ENCODE peak calls at places on chromosomes 6 and 20, in seven cellular contexts. F is testis, Q is aorta, Y is astrocyte, W is HepG2, A is heart left ventricle, K is ovary. E is an unnamed sample. For H3K36me3 and H3K4me1, the result is how much of the 10 kb centered on the place peaks cover.

GRCh38 chr20:63574156-63574828 is at the start of gene HELZ2:
- DNase-seq in Q (peak), W (peak), F (peak), K (peak), Y (peak), A (peak), E (peak)

GRCh38 chr20:46342045-46342378 is 33.7 kb upstream of the CDH22 start:
- DNase-seq in F (no peak), Q (no peak), W (no peak), A (peak), K (no peak), Y (no peak), E (no peak)

GRCh38 chr6:166872431-166873139 is 83.8 kb downstream of the RNASET2 start:
- DNase-seq in W (no peak), F (no peak), A (no peak), Q (no peak), Y (no peak), K (no peak), E (no peak)

GRCh38 chr6:90459225-90459758 is 127.6 kb downstream of the MAP3K7 start:
- DNase-seq in F (no peak), W (no peak), Y (no peak), Q (no peak), A (no peak), K (no peak), E (no peak)

GRCh38 chr6:42171813-42172595 is 1.2 kb upstream of the GUCA1A start:
- DNase-seq in F (no peak), W (no peak), K (no peak), A (no peak), Q (no peak), Y (no peak), E (no peak)

GRCh38 chr6:151772436-151772835 is 35.0 kb upstream of the ESR1 start:
- DNase-seq in W (no peak), Q (no peak), F (no peak), Y (no peak), A (no peak), K (no peak), E (no peak)

GRCh38 chr6:26457407-26457795 is 354 bp upstream of the BTN2A1 start:
- DNase-seq in W (no peak), A (no peak), Q (peak), K (peak), F (peak), Y (no peak), E (peak)

GRCh38 chr20:17227199-17227535 is 327 bp downstream of the PCSK2 start:
- DNase-seq in A (no peak), K (no peak), Q (no peak), F (peak), Y (no peak), W (no peak), E (no peak)

GRCh38 chr20:63946986-63947637 is 9.1 kb downstream of the UCKL1 start:
- DNase-seq in W (no peak), Y (no peak), K (peak), Q (no peak), A (peak), F (no peak), E (no peak)

GRCh38 chr20:61874421-61875068 is 191.1 kb downstream of the TAF4 start:
- DNase-seq in F (no peak), Y (peak), W (peak), Q (no peak), K (no peak), A (peak), E (no peak)

GRCh38 chr6:75808507-75808906 is 59.5 kb downstream of the MYO6 start:
- DNase-seq in W (no peak), Y (no peak), F (no peak), A (no peak), K (no peak), Q (no peak), E (no peak)

GRCh38 chr6:113526553-113526952 is 330.6 kb upstream of the MARCKS start:
- DNase-seq in Q (no peak), Y (no peak), A (no peak), K (no peak), F (no peak), W (no peak), E (no peak)

GRCh38 chr6:87705070-87705691 is 3.1 kb upstream of the AKIRIN2 start:
- DNase-seq in K (no peak), W (peak), A (no peak), F (no peak), Y (peak), Q (no peak), E (no peak)

GRCh38 chr6:14321992-14322772 is 204.6 kb downstream of the CD83 start:
- DNase-seq in A (no peak), W (no peak), Q (no peak), F (peak), Y (no peak), K (no peak), E (no peak)

GRCh38 chr6:111871207-111871606 is 2.0 kb downstream of the FYN start:
- DNase-seq in K (no peak), Y (no peak), Q (no peak), W (no peak), A (no peak), F (no peak), E (no peak)

GRCh38 chr6:61592238-61592637 is 693.8 kb downstream of the KHDRBS2 start:
- DNase-seq in A (no peak), K (no peak), Y (no peak), Q (no peak), F (no peak), W (no peak), E (no peak)

GRCh38 chr20:21265457-21266190 is 37.5 kb upstream of the XRN2 start:
- DNase-seq in F (no peak), K (no peak), W (no peak), Q (no peak), A (no peak), Y (no peak), E (no peak)

GRCh38 chr6:25448965-25449538 is 169.9 kb downstream of the CARMIL1 start:
- DNase-seq in Q (no peak), Y (no peak), W (no peak), K (no peak), A (no peak), F (no peak), E (no peak)

GRCh38 chr6:61909541-61909940 is 376.5 kb downstream of the KHDRBS2 start:
- DNase-seq in F (no peak), Q (no peak), W (no peak), Y (no peak), K (no peak), A (no peak), E (no peak)

GRCh38 chr6:89350281-89351037 is 2.1 kb downstream of the UBE2J1 start:
- DNase-seq in W (no peak), F (no peak), Y (peak), A (no peak), Q (no peak), K (no peak), E (no peak)

GRCh38 chr6:157559201-157559756 is 178.3 kb downstream of the ZDHHC14 start:
- DNase-seq in Q (no peak), A (no peak), Y (no peak), K (no peak), W (no peak), F (no peak), E (no peak)

GRCh38 chr6:160882741-160883340 is 108.7 kb upstream of the MAP3K4 start:
- DNase-seq in F (no peak), Y (peak), A (no peak), Q (no peak), W (no peak), K (no peak), E (no peak)

GRCh38 chr20:51861726-51862466 is 59.6 kb upstream of the SALL4 start:
- DNase-seq in A (no peak), F (no peak), Y (peak), K (no peak), W (no peak), Q (no peak), E (no peak)

GRCh38 chr6:81450180-81450579 is 302.3 kb downstream of the TENT5A start:
- DNase-seq in A (no peak), K (no peak), Y (peak), Q (no peak), F (no peak), W (peak), E (peak)

GRCh38 chr6:139863964-139864363 is 489.5 kb upstream of the CITED2 start:
- DNase-seq in K (no peak), W (no peak), F (no peak), Q (no peak), A (no peak), Y (no peak), E (no peak)

GRCh38 chr20:36352843-36353553 is 46.9 kb downstream of the DLGAP4 start:
- DNase-seq in Q (no peak), Y (no peak), F (no peak), K (no peak), W (peak), A (no peak), E (no peak)

GRCh38 chr6:167927246-167927645 is 70.2 kb upstream of the KIF25 start:
- DNase-seq in W (no peak), A (no peak), F (no peak), K (no peak), Y (no peak), Q (no peak), E (no peak)
- H3K36me3 ChIP-seq in W (under half), A (half or more), F (under half), K (under half), Y (under half), Q (under half), E (under half)

DNA sequence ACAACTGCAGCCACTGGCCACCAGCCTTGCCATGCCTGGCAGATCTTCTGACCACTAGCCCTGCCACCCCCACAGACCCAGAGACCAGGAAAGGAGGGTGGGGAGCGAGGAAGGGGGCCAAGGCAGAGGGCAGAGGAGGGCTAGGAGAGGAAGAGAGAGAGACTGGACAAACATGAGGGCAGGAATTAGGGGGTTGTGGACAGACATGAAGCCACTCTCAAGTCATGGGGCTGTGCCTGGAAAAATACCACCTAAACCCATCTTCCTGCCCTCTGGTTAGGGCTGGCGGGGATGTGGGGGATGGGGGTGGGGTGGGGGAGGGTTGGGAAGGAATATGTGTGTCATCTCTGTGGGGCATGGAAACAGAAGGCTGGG is 1.4 kb upstream of the SLC29A1 start:
- DNase-seq in F (no peak), A (no peak), K (no peak), Y (no peak), Q (no peak), W (no peak), E (no peak)
- H3K4me3 ChIP-seq in F (no peak), A (peak), K (no peak), Y (no peak), Q (no peak), W (no peak), E (peak)

DNA sequence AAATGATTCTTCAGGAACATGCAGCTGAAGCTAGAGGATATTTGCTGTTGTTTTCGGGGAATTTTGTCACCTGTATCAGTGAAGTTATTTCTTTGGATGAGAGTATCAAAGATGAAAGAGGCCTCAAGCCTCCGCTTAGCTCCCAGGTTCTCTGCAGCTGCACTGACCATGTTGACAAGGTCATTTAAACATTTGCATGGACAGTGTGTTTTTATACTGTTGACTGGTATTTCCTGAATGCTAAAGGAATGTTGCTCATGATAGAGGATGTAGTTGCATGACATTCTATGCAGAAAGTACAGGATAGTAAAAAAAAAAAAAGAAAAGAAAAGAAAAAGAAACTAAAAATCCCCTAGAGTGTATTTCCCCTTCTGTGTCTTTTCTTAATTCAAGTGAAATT is 165.6 kb upstream of the LAMP5 start:
- DNase-seq in W (peak), A (no peak), Q (no peak), F (no peak), Y (no peak), K (no peak), E (no peak)
- H3K4me1 ChIP-seq in W (under half), A (under half), Q (under half), F (under half), Y (under half), K (under half), E (under half)

GRCh38 chr20:25269057-25269832 is 21.4 kb downstream of the PYGB start:
- DNase-seq in Y (no peak), Q (no peak), K (peak), A (peak), W (no peak), F (peak), E (peak)
- H3K36me3 ChIP-seq in Y (under half), Q (under half), K (under half), A (half or more), W (under half), F (under half), E (under half)